ENCODE peak calls at places on chromosomes 12 and 14, in seven cellular contexts. E is H1, N is GM12878, I is K562, W is HepG2, S is HCT116, O is SK-N-SH. R is an unnamed sample.

GRCh38 chr12:103495158-103495782 is 498 bp downstream of the C12orf42 start:
- DNase-seq in S (no peak), E (peak; percentile 53), W (no peak), O (peak; percentile 76), I (peak; percentile 36), N (no peak), R (peak; percentile 52)

GRCh38 chr14:93037354-93037753 is 78.4 kb downstream of the ITPK1 start:
- DNase-seq in E (no peak), I (no peak), N (no peak), S (no peak), O (no peak), W (no peak), R (no peak)

GRCh38 chr12:123065666-123066457 is 85.0 kb downstream of the PITPNM2 start:
- DNase-seq in S (no peak), N (no peak), O (no peak), E (no peak), W (no peak), I (no peak), R (no peak)

GRCh38 chr14:104295681-104296387 is 157.4 kb downstream of the KIF26A start:
- DNase-seq in O (no peak), I (no peak), S (no peak), W (no peak), E (no peak), N (no peak), R (no peak)

GRCh38 chr12:101931498-101932326 is 54.3 kb downstream of the DRAM1 start:
- DNase-seq in S (no peak), I (no peak), N (peak; percentile 82), E (no peak), W (no peak), O (no peak), R (no peak)

GRCh38 chr12:120220838-120221575 is 20.1 kb upstream of the RPLP0 start:
- DNase-seq in E (no peak), S (no peak), O (no peak), W (peak; percentile 63), I (no peak), N (no peak), R (no peak)

GRCh38 chr12:76480800-76481199 is 78.8 kb downstream of the OSBPL8 start:
- DNase-seq in I (no peak), W (no peak), S (no peak), N (no peak), E (no peak), O (no peak), R (no peak)

GRCh38 chr12:105204916-105205315 is 31.1 kb downstream of the APPL2 start:
- DNase-seq in N (no peak), I (no peak), E (no peak), S (no peak), W (no peak), O (no peak), R (no peak)

GRCh38 chr12:2052861-2053674 is at the start of gene CACNA1C:
- DNase-seq in W (no peak), N (no peak), S (no peak), E (no peak), I (no peak), O (peak; percentile 93), R (peak; percentile 79)

GRCh38 chr12:123055281-123055766 is 74.8 kb downstream of the ARL6IP4 start:
- DNase-seq in O (no peak), I (no peak), N (no peak), S (no peak), E (no peak), W (no peak), R (no peak)

GRCh38 chr12:94145231-94145979 is 3.0 kb upstream of the PLXNC1 start:
- DNase-seq in E (no peak), S (peak; percentile 16), I (peak; percentile 26), O (peak; percentile 76), N (no peak), W (no peak), R (no peak)

GRCh38 chr14:104687601-104688504 is 1.6 kb upstream of the INF2 start:
- DNase-seq in W (peak; percentile 84), I (no peak), S (peak; percentile 62), E (no peak), O (no peak), N (no peak), R (no peak)

GRCh38 chr12:126483145-126484068 is 1418.2 kb downstream of the AACS start:
- DNase-seq in E (no peak), S (no peak), I (no peak), W (no peak), N (no peak), O (peak; percentile 36), R (no peak)

GRCh38 chr12:60176891-60177290 is 581.1 kb downstream of the SLC16A7 start:
- DNase-seq in O (no peak), I (no peak), E (no peak), S (no peak), W (no peak), N (no peak), R (no peak)

GRCh38 chr12:126033746-126034145 is 968.5 kb downstream of the AACS start:
- DNase-seq in S (no peak), O (no peak), E (no peak), W (peak; percentile 58), N (no peak), I (no peak), R (no peak)

GRCh38 chr12:86723326-86723725 is 467.1 kb upstream of the MGAT4C start:
- DNase-seq in O (no peak), I (no peak), S (no peak), N (no peak), W (no peak), E (no peak), R (no peak)

GRCh38 chr12:96140110-96140509 is 54.1 kb upstream of the ELK3 start:
- DNase-seq in E (no peak), N (no peak), S (no peak), W (no peak), I (no peak), O (no peak), R (no peak)

GRCh38 chr12:15234011-15234410 is 12.8 kb upstream of the RERG start:
- DNase-seq in S (no peak), I (no peak), O (no peak), N (no peak), W (no peak), E (no peak), R (no peak)

GRCh38 chr12:30959778-30960177 is 33.2 kb downstream of the TSPAN11 start:
- DNase-seq in W (no peak), N (no peak), O (no peak), I (no peak), E (no peak), S (no peak), R (no peak)

GRCh38 chr14:104442611-104443390 is 136.8 kb upstream of the C14orf180 start:
- DNase-seq in I (no peak), N (no peak), O (peak; percentile 37), W (no peak), S (no peak), E (no peak), R (no peak)

GRCh38 chr14:71730471-71730870 is 201.8 kb upstream of the RGS6 start:
- DNase-seq in E (no peak), I (no peak), S (no peak), N (no peak), O (no peak), W (no peak), R (no peak)

GRCh38 chr14:32403688-32404087 is 74.6 kb downstream of the AKAP6 start:
- DNase-seq in O (no peak), I (no peak), N (no peak), E (no peak), W (no peak), S (no peak), R (no peak)

GRCh38 chr14:82055511-82055910 is 521.9 kb upstream of the SEL1L start:
- DNase-seq in N (no peak), E (no peak), W (no peak), I (no peak), S (no peak), O (no peak), R (no peak)

GRCh38 chr14:65585216-65585615 is 172.7 kb downstream of the FUT8 start:
- DNase-seq in N (no peak), I (no peak), S (no peak), O (no peak), W (no peak), E (no peak), R (no peak)

GRCh38 chr12:18421840-18422239 is 160.5 kb downstream of the PIK3C2G start:
- DNase-seq in I (no peak), S (no peak), E (no peak), N (no peak), O (no peak), W (no peak), R (no peak)

GRCh38 chr12:98635657-98636323 is 8.8 kb downstream of the IKBIP start:
- DNase-seq in S (peak; percentile 39), E (no peak), O (no peak), W (peak; percentile 20), I (no peak), N (peak; percentile 44), R (no peak)

GRCh38 chr12:106119301-106119700 is 19.5 kb downstream of the NUAK1 start:
- DNase-seq in S (no peak), I (no peak), O (no peak), E (no peak), W (no peak), N (no peak), R (no peak)

GRCh38 chr12:124605869-124606774 is 38.7 kb upstream of the NCOR2 start:
- DNase-seq in O (no peak), E (no peak), W (no peak), I (peak; percentile 65), S (no peak), N (no peak), R (no peak)

GRCh38 chr12:110010853-110011835 is 11.9 kb downstream of the ANKRD13A start:
- DNase-seq in W (peak; percentile 85), N (peak; percentile 62), E (no peak), I (no peak), O (no peak), S (no peak), R (no peak)

DNA sequence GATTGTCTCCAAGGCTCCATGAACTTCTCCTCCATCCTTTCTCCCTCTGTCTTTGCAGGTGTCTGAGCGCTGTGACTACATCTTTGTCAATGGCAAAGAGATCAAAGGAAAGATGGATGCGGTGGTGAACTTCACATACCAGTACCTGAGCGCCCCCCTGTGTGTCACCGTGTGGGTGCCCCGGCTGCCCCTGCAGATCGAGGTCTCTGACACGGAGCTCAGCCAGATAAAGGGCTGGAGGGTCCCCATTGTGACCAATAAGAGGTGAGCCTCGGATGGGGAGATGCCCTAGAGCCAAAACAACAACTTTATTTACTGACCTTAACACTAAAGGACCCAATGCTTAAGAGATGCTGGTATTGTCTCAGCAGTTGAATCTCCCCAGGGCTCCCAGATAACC is 130.0 kb downstream of the SLC15A4 start:
- DNase-seq in N (no peak), I (no peak), O (no peak), E (no peak), S (no peak), W (no peak), R (no peak)
- TF ChIP-seq YY1 in N (no peak), I (no peak), O (no peak), E (no peak), S (no peak), W (no peak), R (no peak)

GRCh38 chr14:100415226-100415625 is 92.1 kb downstream of the SLC25A47 start:
- DNase-seq in O (no peak), E (no peak), N (no peak), S (no peak), W (no peak), I (no peak), R (no peak)
- TF ChIP-seq YY1 in O (no peak), E (no peak), N (no peak), S (no peak), W (no peak), I (no peak), R (no peak)

GRCh38 chr14:21241218-21241819 is 27.9 kb downstream of the HNRNPC start:
- DNase-seq in N (no peak), E (no peak), W (no peak), I (no peak), S (no peak), O (no peak), R (no peak)
- TF ChIP-seq YY1 in N (no peak), E (no peak), W (no peak), I (no peak), S (no peak), O (no peak), R (no peak)

GRCh38 chr14:68268197-68268596 is 448.6 kb downstream of the RAD51B start:
- DNase-seq in N (peak; percentile 93), E (no peak), I (no peak), S (no peak), O (no peak), W (no peak), R (no peak)
- TF ChIP-seq YY1 in N (no peak), E (no peak), I (no peak), S (no peak), O (no peak), W (no peak), R (no peak)

R was measured in NT2/D1.